ENCODE peak calls at places on chromosome 3, in four cellular contexts. Z is B cell, I is HS-5, W is thoracic aorta. K is an unnamed sample.

GRCh38 chr3:182005683-182006082 is 294.0 kb downstream of the SOX2 start:
- DNase-seq in Z (no peak), I (no peak), W (no peak), K (no peak)

GRCh38 chr3:127543441-127543840 is 47.1 kb downstream of the TPRA1 start:
- DNase-seq in Z (no peak), I (no peak), W (no peak), K (no peak)

GRCh38 chr3:72003936-72004335 is 219.0 kb upstream of the PROK2 start:
- DNase-seq in Z (no peak), I (no peak), W (no peak), K (no peak)

GRCh38 chr3:153855772-153856171 is 265.4 kb upstream of the ARHGEF26 start:
- DNase-seq in Z (no peak), I (no peak), W (no peak), K (no peak)

GRCh38 chr3:11641683-11642407 is 1.9 kb downstream of the VGLL4 start:
- DNase-seq in Z (peak; percentile 21), I (no peak), W (no peak), K (no peak)

GRCh38 chr3:73055583-73056364 is 5.7 kb upstream of the EBLN2 start:
- DNase-seq in Z (no peak), I (no peak), W (no peak), K (no peak)

GRCh38 chr3:51686512-51687215 is 15.6 kb downstream of the TEX264 start:
- DNase-seq in Z (peak; percentile 88), I (no peak), W (no peak), K (peak; percentile 65)

GRCh38 chr3:128950223-128950938 is 43.5 kb downstream of the CFAP92 start:
- DNase-seq in Z (no peak), I (no peak), W (no peak), K (no peak)

GRCh38 chr3:38454884-38455638 is 1.4 kb downstream of the ACVR2B start:
- DNase-seq in Z (peak; percentile 57), I (peak; percentile 25), W (no peak), K (peak; percentile 44)

GRCh38 chr3:115834068-115834467 is 210.8 kb downstream of the GAP43 start:
- DNase-seq in Z (no peak), I (peak; percentile 78), W (no peak), K (no peak)

GRCh38 chr3:114644372-114644771 is 350.5 kb downstream of the TIGIT start:
- DNase-seq in Z (no peak), I (no peak), W (no peak), K (no peak)

GRCh38 chr3:114902691-114903101 is 244.4 kb downstream of the ZBTB20 start:
- DNase-seq in Z (no peak), I (no peak), W (no peak), K (no peak)

GRCh38 chr3:142705256-142705655 is 18.6 kb upstream of the TRPC1 start:
- DNase-seq in Z (no peak), I (no peak), W (no peak), K (no peak)

GRCh38 chr3:169966951-169967915 is 626 bp downstream of the SEC62 start:
- DNase-seq in Z (peak; percentile 76), I (no peak), W (no peak), K (peak; percentile 11)

GRCh38 chr3:60188803-60189202 is 1062.4 kb downstream of the FHIT start:
- DNase-seq in Z (no peak), I (no peak), W (no peak), K (no peak)

GRCh38 chr3:62559831-62560445 is 186.6 kb upstream of the FEZF2 start:
- DNase-seq in Z (no peak), I (no peak), W (no peak), K (no peak)

GRCh38 chr3:158107508-158108095 is 1.4 kb upstream of the SHOX2 start:
- DNase-seq in Z (no peak), I (no peak), W (no peak), K (no peak)

GRCh38 chr3:124168271-124168670 is 176.3 kb upstream of the ROPN1 start:
- DNase-seq in Z (no peak), I (no peak), W (peak; percentile 27), K (no peak)